ENCODE peak calls at places on chromosomes 4 and X, in eight cellular contexts. P, D, C, S, V, X, Z and T are unnamed samples.

GRCh38 chrX:110346681-110347080 is 12.0 kb upstream of the RTL9 start:
- DNase-seq in P (no peak), D (no peak), C (no peak), S (peak), V (no peak), X (peak), Z (no peak), T (no peak)

GRCh38 chr4:25448379-25449109 is 71.5 kb downstream of the ANAPC4 start:
- DNase-seq in P (peak), D (no peak), C (no peak), S (no peak), V (no peak), X (no peak), Z (no peak), T (no peak)

GRCh38 chr4:144174401-144175067 is 34.0 kb upstream of the GYPA start:
- DNase-seq in P (peak), D (peak), C (peak), S (no peak), V (no peak), X (no peak), Z (peak), T (peak)

GRCh38 chr4:117700111-117700892 is 334.0 kb upstream of the NDST3 start:
- DNase-seq in P (peak), D (no peak), C (no peak), S (no peak), V (no peak), X (no peak), Z (no peak), T (no peak)

GRCh38 chr4:71184195-71184781 is 154.5 kb upstream of the SLC4A4 start:
- DNase-seq in P (peak), D (peak), C (peak), S (no peak), V (peak), X (peak), Z (no peak), T (peak)

GRCh38 chr4:154559931-154560801 is 2.6 kb upstream of the FGB start:
- DNase-seq in P (no peak), D (no peak), C (no peak), S (no peak), V (no peak), X (no peak), Z (no peak), T (no peak)

GRCh38 chrX:68146054-68146453 is 287.2 kb downstream of the OPHN1 start:
- DNase-seq in P (no peak), D (peak), C (peak), S (no peak), V (no peak), X (no peak), Z (no peak), T (peak)

GRCh38 chr4:73434311-73434710 is 1.7 kb upstream of the AFP start:
- DNase-seq in P (no peak), D (peak), C (no peak), S (no peak), V (no peak), X (no peak), Z (no peak), T (no peak)

GRCh38 chr4:142126890-142127497 is 490.6 kb downstream of the IL15 start:
- DNase-seq in P (peak), D (peak), C (peak), S (peak), V (peak), X (peak), Z (peak), T (peak)

GRCh38 chr4:184406915-184407314 is 67.4 kb downstream of the IRF2 start:
- DNase-seq in P (no peak), D (no peak), C (peak), S (no peak), V (peak), X (no peak), Z (no peak), T (no peak)

GRCh38 chr4:151649461-151649860 is 111.3 kb downstream of the GATB start:
- DNase-seq in P (peak), D (no peak), C (no peak), S (no peak), V (no peak), X (no peak), Z (no peak), T (no peak)

GRCh38 chrX:17375361-17375630 is 296 bp downstream of the NHS start:
- DNase-seq in P (no peak), D (no peak), C (no peak), S (no peak), V (no peak), X (no peak), Z (no peak), T (no peak)

GRCh38 chrX:40152173-40152705 is 54.5 kb upstream of the BCOR start:
- DNase-seq in P (peak), D (peak), C (peak), S (peak), V (peak), X (no peak), Z (no peak), T (no peak)

GRCh38 chr4:26058537-26058936 is 144.5 kb downstream of the SMIM20 start:
- DNase-seq in P (peak), D (peak), C (no peak), S (no peak), V (no peak), X (no peak), Z (no peak), T (no peak)

GRCh38 chr4:104907074-104907649 is 239.5 kb upstream of the TET2 start:
- DNase-seq in P (no peak), D (no peak), C (no peak), S (no peak), V (no peak), X (no peak), Z (no peak), T (no peak)

GRCh38 chrX:12239356-12240082 is 101.2 kb downstream of the FRMPD4 start:
- DNase-seq in P (no peak), D (no peak), C (no peak), S (no peak), V (no peak), X (no peak), Z (no peak), T (no peak)

GRCh38 chr4:182141046-182141445 is 102.2 kb upstream of the TENM3 start:
- DNase-seq in P (peak), D (no peak), C (no peak), S (peak), V (no peak), X (no peak), Z (no peak), T (no peak)

GRCh38 chr4:86818211-86818610 is 31.0 kb downstream of the SLC10A6 start:
- DNase-seq in P (no peak), D (no peak), C (no peak), S (no peak), V (no peak), X (no peak), Z (no peak), T (no peak)